ENCODE peak calls at places on chromosomes 12 and 14, in eight cellular contexts. G is left ventricle myocardium inferior, N is nephron progenitor cell, Y is cardiac muscle cell, E is brain microvascular endothelial cell, R is foreskin fibroblast, J is endothelial cell of umbilical vein, Z is MCF 10A. P is an unnamed sample.

GRCh38 chr12:51082561-51083139 is 746 bp downstream of the CSRNP2 start:
- DNase-seq in R (peak), Z (peak), G (no peak), Y (no peak), J (peak), N (no peak), E (peak), P (no peak)

GRCh38 chr12:99122959-99123358 is 477.9 kb downstream of the APAF1 start:
- DNase-seq in N (no peak), Y (no peak), J (no peak), Z (no peak), E (no peak), R (no peak), G (no peak), P (no peak)

GRCh38 chr14:64149921-64150320 is 144.2 kb downstream of the ESR2 start:
- DNase-seq in G (no peak), J (no peak), R (no peak), N (no peak), Y (no peak), Z (no peak), E (no peak), P (no peak)

GRCh38 chr12:31519525-31519924 is 71.4 kb downstream of the DENND5B start:
- DNase-seq in Z (no peak), J (no peak), Y (no peak), E (no peak), G (no peak), R (no peak), N (no peak), P (no peak)

GRCh38 chr14:64763801-64764511 is 59.7 kb downstream of the PLEKHG3 start:
- DNase-seq in E (peak), R (peak), Y (no peak), Z (peak), N (no peak), G (no peak), J (peak), P (peak)

GRCh38 chr14:103056322-103057027 is 874 bp downstream of the CDC42BPB start:
- DNase-seq in J (peak), E (peak), G (peak), N (peak), R (peak), Z (peak), Y (peak), P (peak)

GRCh38 chr12:39390752-39391151 is 52.2 kb downstream of the KIF21A start:
- DNase-seq in R (no peak), Y (no peak), N (no peak), Z (no peak), G (no peak), J (no peak), E (no peak), P (no peak)

GRCh38 chr12:123805119-123805518 is 43.0 kb downstream of the DNAH10 start:
- DNase-seq in J (no peak), Y (no peak), G (no peak), E (no peak), N (no peak), Z (no peak), R (no peak), P (no peak)

GRCh38 chr12:77847665-77848431 is 17.2 kb downstream of the NAV3 start:
- DNase-seq in G (no peak), N (no peak), J (peak), Z (peak), E (peak), Y (no peak), R (peak), P (no peak)

GRCh38 chr12:31906581-31907286 is 52.5 kb upstream of the RESF1 start:
- DNase-seq in R (no peak), Y (no peak), J (no peak), Z (no peak), N (no peak), E (no peak), G (no peak), P (no peak)

GRCh38 chr14:54209501-54210231 is 187.1 kb upstream of the CDKN3 start:
- DNase-seq in E (no peak), R (no peak), J (no peak), Z (peak), G (no peak), N (no peak), Y (no peak), P (no peak)

GRCh38 chr12:104715562-104716182 is 242.4 kb downstream of the SLC41A2 start:
- DNase-seq in R (no peak), Z (no peak), G (no peak), E (no peak), N (no peak), Y (no peak), J (no peak), P (no peak)

GRCh38 chr12:45329238-45329637 is 113.3 kb downstream of the ANO6 start:
- DNase-seq in R (no peak), Y (no peak), E (no peak), N (no peak), J (no peak), G (no peak), Z (peak), P (no peak)

GRCh38 chr12:14810953-14811483 is 3.0 kb downstream of the SMCO3 start:
- DNase-seq in R (no peak), Y (no peak), Z (peak), N (no peak), E (peak), J (peak), G (no peak), P (peak)

GRCh38 chr12:23771230-23771949 is 178.1 kb downstream of the SOX5 start:
- DNase-seq in Y (no peak), E (no peak), R (no peak), N (no peak), Z (no peak), J (no peak), G (peak), P (no peak)

GRCh38 chr14:93797071-93797470 is 8.8 kb upstream of the PRIMA1 start:
- DNase-seq in J (no peak), R (no peak), G (no peak), Y (no peak), E (no peak), Z (no peak), N (no peak), P (no peak)

GRCh38 chr14:56491299-56492285 is 88.0 kb upstream of the TMEM260 start:
- DNase-seq in N (peak), J (peak), Z (peak), E (peak), R (peak), G (no peak), Y (peak), P (peak)

GRCh38 chr12:32083489-32083888 is 23.2 kb upstream of the BICD1 start:
- DNase-seq in Y (no peak), E (peak), Z (peak), J (no peak), R (peak), G (no peak), N (no peak), P (no peak)

GRCh38 chr12:38905480-38906351 is at the start of gene CPNE8:
- DNase-seq in N (peak), J (peak), G (peak), Y (peak), E (peak), Z (peak), R (peak), P (peak)

GRCh38 chr12:51415931-51416330 is 8.7 kb upstream of the SLC4A8 start:
- DNase-seq in Z (peak), E (no peak), Y (peak), G (no peak), R (no peak), N (no peak), J (no peak), P (no peak)

GRCh38 chr12:105166736-105167135 is 59.2 kb downstream of the WASHC4 start:
- DNase-seq in E (no peak), R (peak), G (no peak), N (no peak), J (no peak), Y (no peak), Z (no peak), P (no peak)

GRCh38 chr14:84819528-84819927 is 710.4 kb upstream of the FLRT2 start:
- DNase-seq in Z (no peak), E (no peak), Y (no peak), R (no peak), N (no peak), G (no peak), J (no peak), P (no peak)

GRCh38 chr14:77376380-77376770 is 519 bp downstream of the TMED8 start:
- DNase-seq in N (peak), G (peak), J (peak), R (peak), Y (no peak), Z (peak), E (peak), P (peak)

GRCh38 chr14:75234173-75234855 is 44.3 kb upstream of the FOS start:
- DNase-seq in J (peak), G (peak), E (peak), Z (peak), N (no peak), Y (no peak), R (peak), P (peak)

GRCh38 chr12:22275847-22276246 is 58.7 kb downstream of the ST8SIA1 start:
- DNase-seq in R (peak), N (no peak), E (peak), G (peak), Y (peak), Z (peak), J (peak), P (peak)

GRCh38 chr14:99177876-99178630 is 93.9 kb downstream of the BCL11B start:
- DNase-seq in J (no peak), R (no peak), E (no peak), Y (no peak), G (no peak), Z (no peak), N (no peak), P (no peak)

GRCh38 chr12:94458882-94459772 is 540 bp downstream of the CEP83 start:
- DNase-seq in Y (peak), J (no peak), E (peak), N (no peak), R (no peak), Z (peak), G (no peak), P (no peak)

GRCh38 chr12:103840881-103841689 is at the start of gene NT5DC3:
- DNase-seq in Y (peak), G (peak), J (peak), N (peak), E (peak), R (peak), Z (peak), P (peak)

GRCh38 chr12:91778938-91779400 is 366.7 kb downstream of the BTG1 start:
- DNase-seq in Y (no peak), N (peak), Z (peak), G (no peak), R (peak), J (peak), E (peak), P (peak)

GRCh38 chr14:22276913-22277816 is 311.9 kb downstream of the DAD1 start:
- DNase-seq in Z (peak), G (no peak), N (no peak), E (no peak), Y (peak), J (peak), R (peak), P (no peak)

GRCh38 chr12:131282292-131283080 is 328.8 kb downstream of the ADGRD1 start:
- DNase-seq in E (no peak), N (no peak), R (no peak), Y (no peak), J (no peak), G (no peak), Z (no peak), P (no peak)

GRCh38 chr14:69612014-69612758 is 790 bp downstream of the SUSD6 start:
- DNase-seq in R (peak), J (peak), E (no peak), Y (no peak), N (no peak), G (peak), Z (peak), P (peak)

DNA sequence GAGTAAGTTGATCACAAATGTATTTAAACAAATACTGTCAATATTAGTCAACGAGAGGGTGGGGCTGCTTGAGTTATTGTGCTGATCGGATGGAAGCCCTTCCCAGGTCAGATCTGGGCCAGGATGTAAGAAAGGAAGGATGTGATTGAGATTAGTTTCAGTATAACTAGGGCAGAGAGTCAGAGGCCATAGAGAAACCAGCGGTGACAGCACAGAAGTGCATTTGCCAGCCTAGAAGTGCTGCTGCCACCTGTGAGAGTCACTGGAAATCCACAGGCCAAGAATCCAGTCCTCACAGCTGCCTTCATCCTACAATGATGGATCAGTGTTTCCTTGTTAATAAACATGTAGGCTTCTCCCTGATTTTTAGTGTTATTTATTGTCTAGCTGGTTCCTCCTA is 9.8 kb upstream of the FERMT2 start:
- DNase-seq in R (no peak), E (no peak), N (no peak), J (peak), Y (peak), Z (no peak), G (no peak), P (peak)
- TF ChIP-seq CTCF in R (no peak), E (no peak), N (no peak), J (no peak), Y (no peak), Z (no peak), G (no peak), P (no peak)

GRCh38 chr12:107317751-107318553 is 224.6 kb upstream of the CRY1 start:
- DNase-seq in Z (peak), E (peak), G (peak), Y (peak), J (peak), N (peak), R (peak), P (peak)
- TF ChIP-seq CTCF in Z (peak), E (peak), G (no peak), Y (no peak), J (no peak), N (peak), R (no peak), P (peak)

GRCh38 chr12:9813821-9814798 is 13.2 kb upstream of the KLRF1 start:
- DNase-seq in N (peak), R (peak), G (peak), Z (peak), J (peak), E (peak), Y (peak), P (peak)
- TF ChIP-seq CTCF in N (peak), R (peak), G (peak), Z (peak), J (peak), E (peak), Y (peak), P (peak)

GRCh38 chr12:5473076-5473475 is 41.2 kb downstream of the NTF3 start:
- DNase-seq in Y (no peak), N (no peak), R (no peak), Z (no peak), J (peak), E (no peak), G (no peak), P (no peak)

GRCh38 chr12:5480218-5480952 is 48.5 kb downstream of the NTF3 start:
- DNase-seq in N (peak), J (no peak), E (no peak), Y (peak), R (no peak), G (no peak), Z (no peak), P (no peak)

GRCh38 chr12:5479761-5480160 is 47.9 kb downstream of the NTF3 start:
- DNase-seq in E (no peak), Y (no peak), N (no peak), J (no peak), R (no peak), G (no peak), Z (no peak), P (no peak)

GRCh38 chr12:5478081-5478706 is 46.3 kb downstream of the NTF3 start:
- DNase-seq in R (no peak), E (no peak), N (no peak), J (no peak), G (no peak), Z (no peak), Y (no peak), P (no peak)

GRCh38 chr12:5476356-5476755 is 44.4 kb downstream of the NTF3 start:
- DNase-seq in N (no peak), Z (no peak), G (no peak), Y (no peak), E (no peak), J (no peak), R (no peak), P (no peak)
- TF ChIP-seq CTCF in N (no peak), Z (no peak), G (no peak), Y (no peak), E (no peak), J (no peak), R (no peak), P (no peak)

GRCh38 chr12:65098364-65098763 is 22.7 kb downstream of the WIF1 start:
- DNase-seq in Z (peak), J (no peak), Y (no peak), E (no peak), N (no peak), R (peak), G (no peak), P (no peak)

GRCh38 chr12:65099182-65099581 is 21.9 kb downstream of the WIF1 start:
- DNase-seq in Y (no peak), E (no peak), N (no peak), Z (no peak), J (no peak), G (no peak), R (no peak), P (no peak)

GRCh38 chr12:65094722-65095121 is 26.4 kb downstream of the WIF1 start:
- DNase-seq in E (no peak), R (no peak), N (no peak), Z (no peak), Y (no peak), J (no peak), G (no peak), P (no peak)

GRCh38 chr12:65100140-65100539 is 21.0 kb downstream of the WIF1 start:
- DNase-seq in Z (peak), Y (no peak), E (no peak), J (no peak), N (no peak), R (peak), G (no peak), P (peak)
- TF ChIP-seq CTCF in Z (peak), Y (peak), E (peak), J (no peak), N (peak), R (no peak), G (no peak), P (peak)

DNA sequence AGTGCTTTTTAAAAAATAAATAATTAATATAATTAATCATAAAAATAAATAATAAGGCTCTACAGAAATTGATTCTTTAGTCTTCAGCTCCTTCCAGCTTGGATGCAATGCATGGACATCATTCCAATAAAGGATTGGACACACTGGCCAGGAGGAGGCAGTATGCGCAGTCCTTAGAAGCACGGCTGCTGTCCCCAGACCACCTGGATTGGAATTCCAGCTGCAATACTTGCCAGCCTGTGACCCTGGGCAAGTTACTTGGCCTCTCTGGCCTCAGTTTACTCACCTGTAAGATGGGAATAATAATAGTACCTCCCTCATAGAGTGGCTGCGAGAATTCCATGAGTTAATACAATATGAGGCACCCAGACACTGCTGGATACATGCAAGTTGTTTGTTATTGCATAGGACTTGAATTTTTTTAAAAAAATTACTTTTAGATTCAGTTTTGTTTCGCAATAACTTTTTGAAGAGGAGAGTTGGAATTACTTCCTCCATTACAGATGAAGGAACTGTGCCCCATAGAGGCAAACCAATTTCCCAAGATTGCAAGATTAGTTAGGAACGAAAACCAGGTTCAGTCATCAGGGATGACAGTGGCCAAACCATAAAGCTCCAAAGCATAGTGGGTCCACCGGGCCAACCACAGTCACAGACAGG is 12.2 kb downstream of the RPH3A start:
- DNase-seq in G (no peak), Y (no peak), Z (no peak), E (no peak), J (no peak), R (no peak), N (no peak), P (no peak)
- TF ChIP-seq CTCF in G (no peak), Y (no peak), Z (no peak), E (peak), J (no peak), R (no peak), N (no peak), P (no peak)

DNA sequence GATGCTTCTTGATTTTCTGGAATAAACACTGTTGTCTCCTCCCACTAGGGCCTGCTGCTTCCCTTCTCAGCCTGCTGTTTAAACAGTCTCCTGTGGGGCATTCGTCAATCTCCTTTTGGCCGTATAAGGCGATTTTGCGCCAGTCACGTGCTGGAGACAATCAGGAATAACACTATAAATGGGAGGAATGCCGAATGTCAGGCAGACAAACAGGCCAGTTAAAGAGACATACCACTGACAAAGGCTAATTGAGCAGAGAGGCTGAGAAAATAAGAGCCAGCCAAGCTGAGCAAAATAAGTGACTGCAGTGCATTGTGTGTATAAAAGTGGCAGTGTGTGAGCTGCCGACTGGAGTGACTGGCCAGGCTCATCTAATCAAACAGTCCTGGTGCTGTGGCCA is 23.3 kb downstream of the DMAC2L start:
- DNase-seq in N (peak), G (peak), R (peak), E (peak), Z (no peak), Y (peak), J (peak), P (no peak)
- TF ChIP-seq CTCF in N (no peak), G (no peak), R (no peak), E (peak), Z (no peak), Y (no peak), J (no peak), P (no peak)

GRCh38 chr14:104972301-104973211 is 5.6 kb downstream of the AHNAK2 start:
- DNase-seq in E (no peak), J (peak), Z (peak), Y (no peak), R (no peak), G (peak), N (no peak), P (peak)
- TF ChIP-seq CTCF in E (no peak), J (no peak), Z (no peak), Y (no peak), R (no peak), G (no peak), N (no peak), P (peak)

P was measured in Calu3.